ENCODE peak calls at places on chromosomes 1 and 21, in four cellular contexts. A, M, R and K are unnamed samples.
A peak's percentile ranks its signal among the peaks of the same experiment; 100 is the strongest.

GRCh38 chr1:161182214-161182613 is 4.9 kb upstream of the B4GALT3 start:
- DNase-seq in A (no peak), M (no peak), R (peak; percentile 71), K (no peak)

GRCh38 chr1:155938220-155938627 is 3.2 kb upstream of the RXFP4 start:
- DNase-seq in R (peak; percentile 70), M (no peak), A (peak; percentile 67), K (peak; percentile 81)

GRCh38 chr21:15826147-15826780 is 96.5 kb downstream of the USP25 start:
- DNase-seq in M (no peak), R (peak; percentile 22), A (no peak), K (peak; percentile 41)

GRCh38 chr21:14273736-14274538 is 58.0 kb downstream of the RBM11 start:
- DNase-seq in M (no peak), R (no peak), A (no peak), K (no peak)

GRCh38 chr1:154860154-154860870 is 9.8 kb downstream of the KCNN3 start:
- DNase-seq in M (no peak), R (no peak), A (no peak), K (peak; percentile 98)

GRCh38 chr1:74392848-74393247 is 119.6 kb downstream of the LRRC53 start:
- DNase-seq in R (no peak), M (no peak), A (no peak), K (no peak)

GRCh38 chr1:219478811-219479210 is 134.1 kb downstream of the ZC3H11B start:
- DNase-seq in M (no peak), R (no peak), A (no peak), K (no peak)

GRCh38 chr21:45258476-45258875 is 29.2 kb downstream of the POFUT2 start:
- DNase-seq in M (no peak), R (peak; percentile 15), A (no peak), K (no peak)

GRCh38 chr1:111205724-111206070 is 5.3 kb upstream of the DENND2D start:
- DNase-seq in R (peak; percentile 36), A (no peak), M (no peak), K (no peak)

GRCh38 chr1:7948950-7949349 is 8.3 kb upstream of the TNFRSF9 start:
- DNase-seq in M (no peak), A (no peak), R (peak; percentile 93), K (no peak)

GRCh38 chr21:46457801-46458314 is 833 bp upstream of the DIP2A start:
- DNase-seq in M (peak; percentile 75), A (no peak), R (peak; percentile 46), K (peak; percentile 40)